ENCODE peak calls at places on chromosomes 11 and 22, in seven cellular contexts. One of them, this sample, is unnamed.

GRCh38 chr22:19375435-19375834 is 56.1 kb downstream of the HIRA start:
- DNase-seq in epithelial cell of esophagus: no peak
- DNase-seq in HCT116: no peak
- DNase-seq in amygdala: no peak
- DNase-seq in SK-N-SH: no peak
- DNase-seq in AG04449: no peak
- DNase-seq in A549: no peak
- DNase-seq in this sample: no peak

GRCh38 chr11:62472063-62472884 is 53.4 kb downstream of the SCGB1A1 start:
- DNase-seq in epithelial cell of esophagus: peak; percentile 28
- DNase-seq in HCT116: peak; percentile 59
- DNase-seq in amygdala: no peak
- DNase-seq in SK-N-SH: peak; percentile 40
- DNase-seq in AG04449: no peak
- DNase-seq in A549: peak; percentile 57
- DNase-seq in this sample: peak; percentile 26

GRCh38 chr22:41429232-41429945 is 17.2 kb downstream of the TOB2 start:
- DNase-seq in epithelial cell of esophagus: peak; percentile 51
- DNase-seq in HCT116: no peak
- DNase-seq in amygdala: peak; percentile 14
- DNase-seq in SK-N-SH: no peak
- DNase-seq in AG04449: no peak
- DNase-seq in A549: no peak
- DNase-seq in this sample: no peak

GRCh38 chr22:19062139-19062789 is 59.9 kb downstream of the DGCR2 start:
- DNase-seq in epithelial cell of esophagus: no peak
- DNase-seq in HCT116: no peak
- DNase-seq in amygdala: no peak
- DNase-seq in SK-N-SH: no peak
- DNase-seq in AG04449: no peak
- DNase-seq in A549: no peak
- DNase-seq in this sample: no peak

GRCh38 chr22:43897751-43898261 is 6.0 kb upstream of the PNPLA5 start:
- DNase-seq in epithelial cell of esophagus: peak; percentile 85
- DNase-seq in HCT116: no peak
- DNase-seq in amygdala: no peak
- DNase-seq in SK-N-SH: no peak
- DNase-seq in AG04449: no peak
- DNase-seq in A549: peak; percentile 29
- DNase-seq in this sample: peak; percentile 82

GRCh38 chr22:50542416-50542927 is 3.2 kb upstream of the KLHDC7B start:
- DNase-seq in epithelial cell of esophagus: peak; percentile 85
- DNase-seq in HCT116: no peak
- DNase-seq in amygdala: no peak
- DNase-seq in SK-N-SH: no peak
- DNase-seq in AG04449: no peak
- DNase-seq in A549: no peak
- DNase-seq in this sample: peak; percentile 35

GRCh38 chr11:61111786-61112517 is 9.7 kb downstream of the CD5 start:
- DNase-seq in epithelial cell of esophagus: no peak
- DNase-seq in HCT116: no peak
- DNase-seq in amygdala: no peak
- DNase-seq in SK-N-SH: no peak
- DNase-seq in AG04449: no peak
- DNase-seq in A549: no peak
- DNase-seq in this sample: no peak

GRCh38 chr22:50302564-50302963 is 4.9 kb downstream of the PLXNB2 start:
- DNase-seq in epithelial cell of esophagus: no peak
- DNase-seq in HCT116: no peak
- DNase-seq in amygdala: no peak
- DNase-seq in SK-N-SH: peak; percentile 67
- DNase-seq in AG04449: no peak
- DNase-seq in A549: no peak
- DNase-seq in this sample: no peak

GRCh38 chr11:1013628-1013935 is 22.9 kb downstream of the MUC6 start:
- DNase-seq in epithelial cell of esophagus: no peak
- DNase-seq in HCT116: no peak
- DNase-seq in amygdala: no peak
- DNase-seq in SK-N-SH: no peak
- DNase-seq in AG04449: no peak
- DNase-seq in A549: no peak
- DNase-seq in this sample: no peak

GRCh38 chr11:129694538-129694937 is 121.1 kb upstream of the TMEM45B start:
- DNase-seq in epithelial cell of esophagus: no peak
- DNase-seq in HCT116: no peak
- DNase-seq in amygdala: no peak
- DNase-seq in SK-N-SH: no peak
- DNase-seq in AG04449: no peak
- DNase-seq in A549: no peak
- DNase-seq in this sample: no peak

GRCh38 chr11:121488145-121488544 is 35.4 kb upstream of the SORL1-AS1 start:
- DNase-seq in epithelial cell of esophagus: no peak
- DNase-seq in HCT116: no peak
- DNase-seq in amygdala: no peak
- DNase-seq in SK-N-SH: no peak
- DNase-seq in AG04449: no peak
- DNase-seq in A549: no peak
- DNase-seq in this sample: no peak

GRCh38 chr22:40525250-40525884 is 111.2 kb downstream of the MRTFA start:
- DNase-seq in epithelial cell of esophagus: peak; percentile 52
- DNase-seq in HCT116: no peak
- DNase-seq in amygdala: peak; percentile 12
- DNase-seq in SK-N-SH: no peak
- DNase-seq in AG04449: no peak
- DNase-seq in A549: peak; percentile 65
- DNase-seq in this sample: no peak

GRCh38 chr22:17121235-17122195 is at the start of gene TMEM121B:
- DNase-seq in epithelial cell of esophagus: peak; percentile 50
- DNase-seq in HCT116: no peak
- DNase-seq in amygdala: peak; percentile 56
- DNase-seq in SK-N-SH: peak; percentile 95
- DNase-seq in AG04449: no peak
- DNase-seq in A549: peak; percentile 14
- DNase-seq in this sample: no peak

GRCh38 chr22:37627545-37627944 is 11.9 kb upstream of the SH3BP1 start:
- DNase-seq in epithelial cell of esophagus: no peak
- DNase-seq in HCT116: no peak
- DNase-seq in amygdala: no peak
- DNase-seq in SK-N-SH: no peak
- DNase-seq in AG04449: no peak
- DNase-seq in A549: no peak
- DNase-seq in this sample: no peak

GRCh38 chr22:50262460-50262911 is 1.0 kb upstream of the MAPK12 start:
- DNase-seq in epithelial cell of esophagus: peak; percentile 64
- DNase-seq in HCT116: no peak
- DNase-seq in amygdala: no peak
- DNase-seq in SK-N-SH: no peak
- DNase-seq in AG04449: no peak
- DNase-seq in A549: peak; percentile 50
- DNase-seq in this sample: no peak

GRCh38 chr22:28822930-28823481 is 22.6 kb upstream of the XBP1 start:
- DNase-seq in epithelial cell of esophagus: no peak
- DNase-seq in HCT116: no peak
- DNase-seq in amygdala: no peak
- DNase-seq in SK-N-SH: no peak
- DNase-seq in AG04449: no peak
- DNase-seq in A549: no peak
- DNase-seq in this sample: no peak

GRCh38 chr22:36352775-36353507 is 34.8 kb downstream of the MYH9 start:
- DNase-seq in epithelial cell of esophagus: no peak
- DNase-seq in HCT116: no peak
- DNase-seq in amygdala: no peak
- DNase-seq in SK-N-SH: no peak
- DNase-seq in AG04449: no peak
- DNase-seq in A549: peak; percentile 78
- DNase-seq in this sample: no peak

GRCh38 chr11:13301522-13301921 is 23.9 kb downstream of the BMAL1 start:
- DNase-seq in epithelial cell of esophagus: no peak
- DNase-seq in HCT116: no peak
- DNase-seq in amygdala: no peak
- DNase-seq in SK-N-SH: no peak
- DNase-seq in AG04449: no peak
- DNase-seq in A549: no peak
- DNase-seq in this sample: no peak

GRCh38 chr22:39601180-39601535 is 30.6 kb downstream of the CACNA1I start:
- DNase-seq in epithelial cell of esophagus: no peak
- DNase-seq in HCT116: no peak
- DNase-seq in amygdala: no peak
- DNase-seq in SK-N-SH: no peak
- DNase-seq in AG04449: no peak
- DNase-seq in A549: no peak
- DNase-seq in this sample: no peak

GRCh38 chr11:103792981-103793468 is 243.4 kb upstream of the DDI1 start:
- DNase-seq in epithelial cell of esophagus: no peak
- DNase-seq in HCT116: no peak
- DNase-seq in amygdala: no peak
- DNase-seq in SK-N-SH: no peak
- DNase-seq in AG04449: no peak
- DNase-seq in A549: peak; percentile 73
- DNase-seq in this sample: peak; percentile 18

GRCh38 chr22:32478994-32479393 is 4.4 kb downstream of the FBXO7 start:
- DNase-seq in epithelial cell of esophagus: peak; percentile 49
- DNase-seq in HCT116: no peak
- DNase-seq in amygdala: no peak
- DNase-seq in SK-N-SH: no peak
- DNase-seq in AG04449: no peak
- DNase-seq in A549: no peak
- DNase-seq in this sample: peak; percentile 11

GRCh38 chr22:31089101-31090100 is 8.3 kb downstream of the SMTN start:
- DNase-seq in epithelial cell of esophagus: no peak
- DNase-seq in HCT116: no peak
- DNase-seq in amygdala: peak; percentile 47
- DNase-seq in SK-N-SH: peak; percentile 90
- DNase-seq in AG04449: no peak
- DNase-seq in A549: peak; percentile 31
- DNase-seq in this sample: no peak

GRCh38 chr11:131253885-131254204 is 116.6 kb upstream of the NTM start:
- DNase-seq in epithelial cell of esophagus: no peak
- DNase-seq in HCT116: no peak
- DNase-seq in amygdala: no peak
- DNase-seq in SK-N-SH: peak; percentile 42
- DNase-seq in AG04449: no peak
- DNase-seq in A549: no peak
- DNase-seq in this sample: no peak

GRCh38 chr11:69449320-69450063 is 32.0 kb upstream of the LINC01488 start:
- DNase-seq in epithelial cell of esophagus: no peak
- DNase-seq in HCT116: no peak
- DNase-seq in amygdala: no peak
- DNase-seq in SK-N-SH: peak; percentile 90
- DNase-seq in AG04449: no peak
- DNase-seq in A549: no peak
- DNase-seq in this sample: peak; percentile 69

GRCh38 chr11:23555085-23555484 is 694.8 kb upstream of the CCDC179 start:
- DNase-seq in epithelial cell of esophagus: no peak
- DNase-seq in HCT116: no peak
- DNase-seq in amygdala: no peak
- DNase-seq in SK-N-SH: no peak
- DNase-seq in AG04449: no peak
- DNase-seq in A549: no peak
- DNase-seq in this sample: peak; percentile 33

GRCh38 chr11:114319716-114320328 is 23.6 kb downstream of the NNMT start:
- DNase-seq in epithelial cell of esophagus: no peak
- DNase-seq in HCT116: no peak
- DNase-seq in amygdala: no peak
- DNase-seq in SK-N-SH: no peak
- DNase-seq in AG04449: no peak
- DNase-seq in A549: no peak
- DNase-seq in this sample: no peak

GRCh38 chr11:69969890-69970784 is 108.0 kb upstream of the ANO1 start:
- DNase-seq in epithelial cell of esophagus: no peak
- DNase-seq in HCT116: no peak
- DNase-seq in amygdala: no peak
- DNase-seq in SK-N-SH: no peak
- DNase-seq in AG04449: no peak
- DNase-seq in A549: no peak
- DNase-seq in this sample: no peak

GRCh38 chr11:44747836-44748235 is 21.1 kb downstream of the TSPAN18 start:
- DNase-seq in epithelial cell of esophagus: no peak
- DNase-seq in HCT116: no peak
- DNase-seq in amygdala: no peak
- DNase-seq in SK-N-SH: no peak
- DNase-seq in AG04449: no peak
- DNase-seq in A549: no peak
- DNase-seq in this sample: no peak

GRCh38 chr11:67642490-67643120 is 3.0 kb upstream of the TBX10 start:
- DNase-seq in epithelial cell of esophagus: no peak
- DNase-seq in HCT116: no peak
- DNase-seq in amygdala: no peak
- DNase-seq in SK-N-SH: no peak
- DNase-seq in AG04449: no peak
- DNase-seq in A549: no peak
- DNase-seq in this sample: no peak

GRCh38 chr11:76695133-76695532 is 24.6 kb upstream of the LRRC32 start:
- DNase-seq in epithelial cell of esophagus: no peak
- DNase-seq in HCT116: no peak
- DNase-seq in amygdala: no peak
- DNase-seq in SK-N-SH: no peak
- DNase-seq in AG04449: no peak
- DNase-seq in A549: peak; percentile 28
- DNase-seq in this sample: no peak

GRCh38 chr11:96332236-96332761 is 10.7 kb downstream of the MAML2 start:
- DNase-seq in epithelial cell of esophagus: peak; percentile 53
- DNase-seq in HCT116: no peak
- DNase-seq in amygdala: no peak
- DNase-seq in SK-N-SH: no peak
- DNase-seq in AG04449: no peak
- DNase-seq in A549: no peak
- DNase-seq in this sample: no peak

GRCh38 chr11:69473520-69473894 is 8.0 kb upstream of the LINC01488 start:
- DNase-seq in epithelial cell of esophagus: no peak
- DNase-seq in HCT116: no peak
- DNase-seq in amygdala: no peak
- DNase-seq in SK-N-SH: no peak
- DNase-seq in AG04449: no peak
- DNase-seq in A549: no peak
- DNase-seq in this sample: no peak

GRCh38 chr22:50250555-50251471 is at the start of gene HDAC10:
- DNase-seq in epithelial cell of esophagus: peak; percentile 83
- DNase-seq in HCT116: no peak
- DNase-seq in amygdala: no peak
- DNase-seq in SK-N-SH: peak; percentile 94
- DNase-seq in AG04449: no peak
- DNase-seq in A549: peak; percentile 43
- DNase-seq in this sample: peak; percentile 64

GRCh38 chr11:83641511-83641910 is 355.3 kb upstream of the CCDC90B start:
- DNase-seq in epithelial cell of esophagus: no peak
- DNase-seq in HCT116: no peak
- DNase-seq in amygdala: no peak
- DNase-seq in SK-N-SH: no peak
- DNase-seq in AG04449: no peak
- DNase-seq in A549: peak; percentile 7
- DNase-seq in this sample: peak; percentile 1

GRCh38 chr11:72576196-72576595 is 98.0 kb downstream of the PDE2A start:
- DNase-seq in epithelial cell of esophagus: no peak
- DNase-seq in HCT116: no peak
- DNase-seq in amygdala: no peak
- DNase-seq in SK-N-SH: no peak
- DNase-seq in AG04449: no peak
- DNase-seq in A549: no peak
- DNase-seq in this sample: no peak

This sample was measured in HFFc6.